ENCODE peak calls at places on chromosomes 7 and 10, in four cellular contexts. G, H, E and C are unnamed samples.

GRCh38 chr10:12586724-12587123 is 237.4 kb downstream of the CAMK1D start:
- DNase-seq in G (no peak), H (no peak), E (no peak), C (no peak)

GRCh38 chr10:124484016-124484415 is 22.4 kb downstream of the LHPP start:
- DNase-seq in G (no peak), H (no peak), E (no peak), C (no peak)

GRCh38 chr10:131949041-131949862 is 32.5 kb downstream of the BNIP3 start:
- DNase-seq in G (peak), H (no peak), E (no peak), C (no peak)

GRCh38 chr7:141551080-141551772 is at the start of gene AGK:
- DNase-seq in G (peak), H (peak), E (peak), C (peak)

GRCh38 chr7:106583133-106583532 is 77.8 kb downstream of the CCDC71L start:
- DNase-seq in G (no peak), H (no peak), E (peak), C (no peak)

GRCh38 chr10:101286248-101287046 is 57.2 kb upstream of the LBX1 start:
- DNase-seq in G (no peak), H (no peak), E (no peak), C (no peak)

GRCh38 chr10:11165591-11166543 is 148.2 kb downstream of the CELF2 start:
- DNase-seq in G (no peak), H (peak), E (no peak), C (peak)

GRCh38 chr7:63900394-63901203 is 98.0 kb upstream of the ZNF722 start:
- DNase-seq in G (peak), H (peak), E (no peak), C (peak)

GRCh38 chr7:128108641-128109423 is 77.6 kb upstream of the LRRC4 start:
- DNase-seq in G (no peak), H (no peak), E (no peak), C (no peak)

GRCh38 chr10:112988839-112989406 is 38.9 kb downstream of the TCF7L2 start:
- DNase-seq in G (no peak), H (no peak), E (no peak), C (no peak)

GRCh38 chr7:118753464-118753863 is 529.0 kb downstream of the ANKRD7 start:
- DNase-seq in G (no peak), H (no peak), E (no peak), C (no peak)

GRCh38 chr7:123757095-123757494 is 8.3 kb upstream of the WASL start:
- DNase-seq in G (no peak), H (no peak), E (no peak), C (no peak)

GRCh38 chr10:48451969-48452878 is 145.7 kb downstream of the MAPK8 start:
- DNase-seq in G (peak), H (no peak), E (no peak), C (peak)

GRCh38 chr10:38979535-38979934 is 885.4 kb downstream of the ZNF37A start:
- DNase-seq in G (no peak), H (no peak), E (no peak), C (no peak)

GRCh38 chr7:151682831-151683614 is 163.3 kb upstream of the RHEB start:
- DNase-seq in G (no peak), H (no peak), E (no peak), C (peak)

GRCh38 chr10:113916053-113916452 is 61.6 kb downstream of the NHLRC2 start:
- DNase-seq in G (no peak), H (no peak), E (no peak), C (no peak)

GRCh38 chr10:102752934-102753664 is 9.4 kb downstream of the WBP1L start:
- DNase-seq in G (no peak), H (no peak), E (peak), C (no peak)

GRCh38 chr10:123527122-123527521 is 139.0 kb upstream of the GPR26 start:
- DNase-seq in G (peak), H (no peak), E (no peak), C (no peak)

GRCh38 chr10:7707102-7707501 is 4.0 kb downstream of the ITIH2 start:
- DNase-seq in G (no peak), H (no peak), E (no peak), C (no peak)

GRCh38 chr7:23783115-23783514 is 73.1 kb downstream of the STK31 start:
- DNase-seq in G (no peak), H (no peak), E (no peak), C (no peak)

GRCh38 chr10:29243750-29244149 is 45.1 kb upstream of the LYZL1 start:
- DNase-seq in G (no peak), H (no peak), E (no peak), C (no peak)

GRCh38 chr10:114767101-114767588 is 54.4 kb upstream of the FHIP2A start:
- DNase-seq in G (no peak), H (no peak), E (peak), C (no peak)

GRCh38 chr10:26445411-26446031 is 7.4 kb downstream of the APBB1IP start:
- DNase-seq in G (no peak), H (no peak), E (no peak), C (no peak)

DNA sequence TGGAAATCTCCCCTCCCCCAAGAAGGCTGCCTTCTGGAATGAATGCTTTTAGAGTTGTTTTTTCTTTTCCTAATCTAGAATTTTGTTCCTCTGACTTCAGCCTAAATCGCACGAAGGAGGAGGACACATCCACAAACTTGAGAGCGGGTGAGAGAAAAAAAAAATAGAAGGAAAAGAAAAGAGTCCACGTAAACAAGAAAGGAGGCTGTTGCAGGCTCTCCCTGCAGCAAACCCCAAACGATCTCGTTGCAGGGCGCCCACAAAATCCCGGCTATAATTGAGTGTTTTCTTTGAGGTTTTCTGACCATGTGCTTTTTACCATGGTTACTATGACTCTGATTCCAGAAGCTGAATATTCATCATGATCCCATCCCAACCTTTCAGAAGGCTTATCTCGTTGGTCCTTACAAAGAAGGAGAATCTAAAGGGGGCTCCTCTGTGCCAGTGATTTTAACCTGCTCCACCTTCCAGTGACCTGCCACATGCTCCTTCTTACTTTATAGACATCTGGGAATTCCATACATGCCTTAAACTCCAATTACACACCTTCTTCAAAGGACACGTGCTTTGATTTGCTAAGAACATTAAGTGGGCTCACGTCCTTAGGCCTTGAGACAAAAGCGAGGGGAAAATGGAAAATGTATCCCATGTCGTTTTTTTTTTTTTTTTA is 5.8 kb downstream of the TWIST1 start:
- DNase-seq in G (no peak), H (no peak), E (no peak), C (no peak)
- H3K4me3 ChIP-seq in G (peak), H (no peak), E (no peak), C (peak)

DNA sequence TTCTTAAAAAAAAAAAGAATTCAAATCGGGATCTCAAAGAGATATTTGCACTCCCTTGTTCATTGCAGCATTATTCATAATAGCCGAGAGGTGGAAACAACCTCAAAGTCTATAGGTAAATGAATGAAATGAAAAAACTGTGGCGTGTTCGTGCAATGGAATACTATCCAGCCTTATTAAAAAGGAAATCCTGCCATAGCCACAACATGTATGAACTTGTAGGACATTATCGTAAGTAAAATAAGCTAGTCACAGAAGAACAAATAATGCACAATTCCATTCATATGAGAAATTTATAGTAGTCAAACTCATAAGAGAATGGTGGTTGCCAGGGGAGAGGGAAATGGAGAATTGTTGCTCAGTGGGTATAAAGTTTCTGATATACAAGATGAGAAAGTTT is 37.9 kb downstream of the GRK5 start:
- DNase-seq in G (no peak), H (no peak), E (no peak), C (no peak)
- H3K4me3 ChIP-seq in G (no peak), H (no peak), E (no peak), C (no peak)

GRCh38 chr7:2716906-2717292 is 28.9 kb downstream of the AMZ1 start:
- DNase-seq in G (no peak), H (no peak), E (no peak), C (no peak)

GRCh38 chr7:2719007-2719406 is 31.0 kb downstream of the AMZ1 start:
- DNase-seq in G (no peak), H (no peak), E (no peak), C (no peak)

GRCh38 chr7:2718703-2718965 is 30.6 kb downstream of the AMZ1 start:
- DNase-seq in G (no peak), H (no peak), E (no peak), C (no peak)

GRCh38 chr7:2717293-2717904 is 29.4 kb downstream of the AMZ1 start:
- DNase-seq in G (no peak), H (no peak), E (peak), C (peak)

GRCh38 chr7:2717905-2718702 is 30.1 kb downstream of the AMZ1 start:
- DNase-seq in G (no peak), H (no peak), E (no peak), C (peak)
- H3K4me3 ChIP-seq in G (no peak), H (no peak), E (no peak), C (no peak)

GRCh38 chr7:144069511-144069910 is at the start of gene OR2A25:
- DNase-seq in G (no peak), H (no peak), E (no peak), C (no peak)
- H3K4me3 ChIP-seq in G (no peak), H (no peak), E (no peak), C (no peak)

GRCh38 chr10:23404461-23404980 is 34.4 kb upstream of the OTUD1 start:
- DNase-seq in G (no peak), H (no peak), E (no peak), C (no peak)
- H3K4me3 ChIP-seq in G (no peak), H (no peak), E (no peak), C (no peak)

GRCh38 chr10:33331020-33331557 is 3.4 kb downstream of the NRP1 start:
- DNase-seq in G (no peak), H (no peak), E (no peak), C (no peak)
- H3K4me3 ChIP-seq in G (peak), H (no peak), E (peak), C (peak)